ENCODE peak calls at places on chromosomes 12 and 14, in nine cellular contexts. S is RWPE2; Z is HCT116; X is effector memory CD8-positive, alpha-beta T cell; U is upper lobe of left lung; Y is activated CD8-positive, alpha-beta T cell treated with anti-CD3 and anti-CD28 coated beads for 36 hours; R is left cardiac atrium; L is CD8-positive, alpha-beta T cell; E is heart right ventricle. C is an unnamed sample.

GRCh38 chr12:52141306-52141705 is 50.5 kb downstream of the KRT80 start:
- ATAC-seq in S (no peak), Z (no peak), X (no peak), U (no peak), Y (no peak), R (no peak), L (no peak), E (no peak), C (no peak)

GRCh38 chr14:64513271-64513670 is 8.7 kb downstream of the ZBTB1 start:
- ATAC-seq in S (no peak), Z (no peak), X (no peak), U (no peak), Y (no peak), R (no peak), L (no peak), E (no peak), C (no peak)

GRCh38 chr12:56082967-56083366 is 3.0 kb downstream of the ERBB3 start:
- ATAC-seq in S (no peak), Z (no peak), X (no peak), U (no peak), Y (no peak), R (no peak), L (no peak), E (no peak), C (no peak)

GRCh38 chr14:33997611-33998010 is 46.7 kb upstream of the EGLN3 start:
- ATAC-seq in S (no peak), Z (no peak), X (no peak), U (no peak), Y (no peak), R (no peak), L (no peak), E (no peak), C (no peak)

GRCh38 chr12:120181991-120182631 is 12.4 kb downstream of the GCN1 start:
- ATAC-seq in S (peak), Z (peak), X (no peak), U (peak), Y (no peak), R (no peak), L (no peak), E (no peak), C (no peak)

GRCh38 chr14:69013943-69014782 is 35.1 kb upstream of the ACTN1 start:
- ATAC-seq in S (peak), Z (peak), X (peak), U (peak), Y (no peak), R (no peak), L (no peak), E (peak), C (no peak)

GRCh38 chr14:70005281-70005805 is 126.1 kb downstream of the SMOC1 start:
- ATAC-seq in S (no peak), Z (no peak), X (no peak), U (no peak), Y (no peak), R (no peak), L (no peak), E (no peak), C (no peak)

GRCh38 chr14:69993326-69993725 is 114.1 kb downstream of the SMOC1 start:
- ATAC-seq in S (no peak), Z (no peak), X (no peak), U (no peak), Y (no peak), R (no peak), L (no peak), E (no peak), C (no peak)

GRCh38 chr12:94141004-94141764 is 7.2 kb upstream of the PLXNC1 start:
- ATAC-seq in S (no peak), Z (peak), X (no peak), U (no peak), Y (no peak), R (no peak), L (no peak), E (no peak), C (no peak)

GRCh38 chr14:97218713-97219355 is 421.7 kb downstream of the VRK1 start:
- ATAC-seq in S (peak), Z (no peak), X (peak), U (no peak), Y (peak), R (no peak), L (peak), E (no peak), C (no peak)

GRCh38 chr12:124500232-124501079 is 67.0 kb downstream of the NCOR2 start:
- ATAC-seq in S (peak), Z (peak), X (no peak), U (no peak), Y (no peak), R (no peak), L (no peak), E (no peak), C (peak)

GRCh38 chr12:107138990-107139389 is 45.6 kb upstream of the CRY1 start:
- ATAC-seq in S (no peak), Z (no peak), X (no peak), U (no peak), Y (no peak), R (no peak), L (no peak), E (no peak), C (no peak)

GRCh38 chr14:74908861-74909341 is 14.2 kb downstream of the RPS6KL1 start:
- ATAC-seq in S (no peak), Z (no peak), X (no peak), U (no peak), Y (no peak), R (no peak), L (no peak), E (peak), C (no peak)

GRCh38 chr14:91261115-91261514 is 16.6 kb upstream of the GPR68 start:
- ATAC-seq in S (no peak), Z (no peak), X (peak), U (no peak), Y (peak), R (no peak), L (peak), E (no peak), C (no peak)

GRCh38 chr12:116892318-116892717 is 11.1 kb upstream of the HRK start:
- ATAC-seq in S (no peak), Z (peak), X (no peak), U (no peak), Y (no peak), R (no peak), L (no peak), E (no peak), C (no peak)

GRCh38 chr14:105181542-105182295 is 607 bp upstream of the NUDT14 start:
- ATAC-seq in S (no peak), Z (peak), X (no peak), U (no peak), Y (no peak), R (no peak), L (no peak), E (no peak), C (no peak)